ENCODE peak calls at places on chromosome 21, in four cellular contexts. One of them, this sample, is unnamed.

GRCh38 chr21:44956356-44957046 is 16.7 kb downstream of the SLX9 start:
- DNase-seq in T-helper 9 cell: no peak
- DNase-seq in stimulated activated CD4-positive, alpha-beta T cell treated with anti-CD3 and anti-CD28 coated beads, Interleukin-1b, Interleukin-23, amount 100 ng/mL, for 4 hours: no peak
- DNase-seq in activated CD4-positive, CD25-positive, alpha-beta regulatory T cell treated with anti-CD3 and anti-CD28 coated beads, Interleukin-2, amount 50 U/mL, for 72 hours: no peak
- DNase-seq in this sample: no peak

GRCh38 chr21:42153046-42153685 is 65.8 kb upstream of the ABCG1 start:
- DNase-seq in T-helper 9 cell: no peak
- DNase-seq in stimulated activated CD4-positive, alpha-beta T cell treated with anti-CD3 and anti-CD28 coated beads, Interleukin-1b, Interleukin-23, amount 100 ng/mL, for 4 hours: no peak
- DNase-seq in activated CD4-positive, CD25-positive, alpha-beta regulatory T cell treated with anti-CD3 and anti-CD28 coated beads, Interleukin-2, amount 50 U/mL, for 72 hours: peak
- DNase-seq in this sample: no peak

GRCh38 chr21:21109736-21110135 is 111.5 kb downstream of the NCAM2 start:
- DNase-seq in T-helper 9 cell: no peak
- DNase-seq in stimulated activated CD4-positive, alpha-beta T cell treated with anti-CD3 and anti-CD28 coated beads, Interleukin-1b, Interleukin-23, amount 100 ng/mL, for 4 hours: no peak
- DNase-seq in activated CD4-positive, CD25-positive, alpha-beta regulatory T cell treated with anti-CD3 and anti-CD28 coated beads, Interleukin-2, amount 50 U/mL, for 72 hours: no peak
- DNase-seq in this sample: no peak

GRCh38 chr21:37564924-37565529 is 198.5 kb downstream of the DYRK1A start:
- DNase-seq in T-helper 9 cell: no peak
- DNase-seq in stimulated activated CD4-positive, alpha-beta T cell treated with anti-CD3 and anti-CD28 coated beads, Interleukin-1b, Interleukin-23, amount 100 ng/mL, for 4 hours: no peak
- DNase-seq in activated CD4-positive, CD25-positive, alpha-beta regulatory T cell treated with anti-CD3 and anti-CD28 coated beads, Interleukin-2, amount 50 U/mL, for 72 hours: no peak
- DNase-seq in this sample: no peak

GRCh38 chr21:32597205-32597604 is 11.9 kb upstream of the TCP10L start:
- DNase-seq in T-helper 9 cell: no peak
- DNase-seq in stimulated activated CD4-positive, alpha-beta T cell treated with anti-CD3 and anti-CD28 coated beads, Interleukin-1b, Interleukin-23, amount 100 ng/mL, for 4 hours: no peak
- DNase-seq in activated CD4-positive, CD25-positive, alpha-beta regulatory T cell treated with anti-CD3 and anti-CD28 coated beads, Interleukin-2, amount 50 U/mL, for 72 hours: no peak
- DNase-seq in this sample: peak

GRCh38 chr21:43916691-43917514 is 51.9 kb downstream of the AGPAT3 start:
- DNase-seq in T-helper 9 cell: peak
- DNase-seq in stimulated activated CD4-positive, alpha-beta T cell treated with anti-CD3 and anti-CD28 coated beads, Interleukin-1b, Interleukin-23, amount 100 ng/mL, for 4 hours: peak
- DNase-seq in activated CD4-positive, CD25-positive, alpha-beta regulatory T cell treated with anti-CD3 and anti-CD28 coated beads, Interleukin-2, amount 50 U/mL, for 72 hours: peak
- DNase-seq in this sample: no peak

GRCh38 chr21:16539041-16539440 is 809.3 kb downstream of the USP25 start:
- DNase-seq in T-helper 9 cell: no peak
- DNase-seq in stimulated activated CD4-positive, alpha-beta T cell treated with anti-CD3 and anti-CD28 coated beads, Interleukin-1b, Interleukin-23, amount 100 ng/mL, for 4 hours: no peak
- DNase-seq in activated CD4-positive, CD25-positive, alpha-beta regulatory T cell treated with anti-CD3 and anti-CD28 coated beads, Interleukin-2, amount 50 U/mL, for 72 hours: no peak
- DNase-seq in this sample: no peak

GRCh38 chr21:42189860-42190491 is 29.0 kb upstream of the ABCG1 start:
- DNase-seq in T-helper 9 cell: no peak
- DNase-seq in stimulated activated CD4-positive, alpha-beta T cell treated with anti-CD3 and anti-CD28 coated beads, Interleukin-1b, Interleukin-23, amount 100 ng/mL, for 4 hours: no peak
- DNase-seq in activated CD4-positive, CD25-positive, alpha-beta regulatory T cell treated with anti-CD3 and anti-CD28 coated beads, Interleukin-2, amount 50 U/mL, for 72 hours: no peak
- DNase-seq in this sample: no peak

GRCh38 chr21:9839011-9839661 is 682.2 kb upstream of the TPTE start:
- DNase-seq in T-helper 9 cell: no peak
- DNase-seq in stimulated activated CD4-positive, alpha-beta T cell treated with anti-CD3 and anti-CD28 coated beads, Interleukin-1b, Interleukin-23, amount 100 ng/mL, for 4 hours: no peak
- DNase-seq in activated CD4-positive, CD25-positive, alpha-beta regulatory T cell treated with anti-CD3 and anti-CD28 coated beads, Interleukin-2, amount 50 U/mL, for 72 hours: no peak
- DNase-seq in this sample: no peak